ENCODE peak calls at places on chromosome 12, in seven cellular contexts. P is heart right ventricle, T is fibroblast of lung, V is lung, M is left ventricle myocardium inferior, Y is IMR-90, F is neural progenitor cell. H is an unnamed sample. For H3K27me3, the result is how much of the 10 kb centered on the place peaks cover.

GRCh38 chr12:92573104-92573503 is 129.7 kb upstream of the PLEKHG7 start:
- DNase-seq in V (no peak), M (no peak), T (no peak), P (no peak), F (no peak), Y (no peak), H (no peak)

GRCh38 chr12:106070611-106071010 is 68.1 kb downstream of the NUAK1 start:
- DNase-seq in V (no peak), F (no peak), T (no peak), Y (no peak), M (no peak), P (no peak), H (no peak)

GRCh38 chr12:93043192-93043876 is 114.2 kb upstream of the EEA1 start:
- DNase-seq in V (no peak), F (no peak), M (no peak), P (no peak), T (no peak), Y (no peak), H (no peak)

GRCh38 chr12:14774944-14775651 is 28.2 kb downstream of the WBP11 start:
- DNase-seq in T (peak), Y (peak), P (peak), V (peak), M (peak), F (peak), H (no peak)

GRCh38 chr12:10031771-10032175 is 1.3 kb downstream of the CLEC9A start:
- DNase-seq in Y (peak), P (no peak), V (no peak), M (no peak), F (no peak), T (peak), H (no peak)

GRCh38 chr12:48977290-48978281 is 536 bp upstream of the WNT1 start:
- DNase-seq in F (peak), P (peak), M (no peak), Y (peak), V (peak), T (peak), H (peak)

GRCh38 chr12:42372154-42372791 is 46.3 kb downstream of the PPHLN1 start:
- DNase-seq in F (peak), P (no peak), V (no peak), M (no peak), Y (peak), T (peak), H (peak)

GRCh38 chr12:94074970-94075695 is 73.2 kb upstream of the PLXNC1 start:
- DNase-seq in V (peak), M (peak), P (peak), F (peak), Y (peak), T (peak), H (peak)

GRCh38 chr12:120252071-120252906 is 13.2 kb downstream of the PXN start:
- DNase-seq in Y (no peak), F (no peak), T (no peak), P (no peak), V (peak), M (no peak), H (no peak)

GRCh38 chr12:113285679-113286645 is 48.9 kb downstream of the SLC8B1 start:
- DNase-seq in M (no peak), F (no peak), V (no peak), Y (no peak), P (peak), T (no peak), H (no peak)

GRCh38 chr12:544941-545635 is 85.3 kb downstream of the B4GALNT3 start:
- DNase-seq in P (no peak), M (no peak), Y (no peak), F (no peak), V (no peak), T (peak), H (no peak)

GRCh38 chr12:26293612-26294011 is 98.2 kb downstream of the SSPN start:
- DNase-seq in P (no peak), F (no peak), T (peak), V (no peak), M (no peak), Y (no peak), H (no peak)

GRCh38 chr12:40833818-40834217 is 141.6 kb downstream of the CNTN1 start:
- DNase-seq in P (no peak), T (no peak), V (no peak), Y (no peak), F (no peak), M (no peak), H (no peak)

GRCh38 chr12:9735601-9736000 is 2.7 kb upstream of the CLECL1 start:
- DNase-seq in M (no peak), Y (no peak), V (no peak), P (no peak), T (no peak), F (no peak), H (no peak)

GRCh38 chr12:8709124-8709830 is 11.5 kb downstream of the RIMKLB start:
- DNase-seq in Y (no peak), V (no peak), F (no peak), M (no peak), T (no peak), P (peak), H (no peak)

GRCh38 chr12:121513464-121514183 is 67.2 kb downstream of the KDM2B start:
- DNase-seq in V (peak), F (peak), T (no peak), Y (no peak), P (no peak), M (no peak), H (peak)

GRCh38 chr12:65946419-65946818 is 122.1 kb downstream of the HMGA2 start:
- DNase-seq in T (no peak), M (no peak), Y (no peak), P (no peak), V (no peak), F (no peak), H (no peak)

GRCh38 chr12:106360400-106360994 is 2.9 kb downstream of the POLR3B start:
- DNase-seq in V (no peak), Y (no peak), M (no peak), T (no peak), P (no peak), F (no peak), H (no peak)

GRCh38 chr12:89919241-89919906 is 210.7 kb upstream of the ATP2B1 start:
- DNase-seq in T (no peak), Y (no peak), M (no peak), P (no peak), V (no peak), F (no peak), H (no peak)

GRCh38 chr12:79069009-79069408 is 204.4 kb downstream of the SYT1 start:
- DNase-seq in M (no peak), F (no peak), V (no peak), P (no peak), T (no peak), Y (no peak), H (no peak)

GRCh38 chr12:15220451-15220850 is 766 bp downstream of the RERG start:
- DNase-seq in M (no peak), T (no peak), Y (no peak), F (no peak), V (no peak), P (no peak), H (no peak)

GRCh38 chr12:72271401-72271740 is 799 bp upstream of the TRHDE start:
- DNase-seq in M (no peak), Y (peak), V (no peak), F (peak), T (peak), P (no peak), H (peak)

GRCh38 chr12:123427036-123427769 is 9.3 kb downstream of the RILPL2 start:
- DNase-seq in V (no peak), T (no peak), P (no peak), M (no peak), F (no peak), Y (no peak), H (no peak)

GRCh38 chr12:122085006-122085405 is 6.5 kb downstream of the MLXIP start:
- DNase-seq in P (no peak), T (no peak), Y (no peak), M (no peak), F (peak), V (no peak), H (peak)

GRCh38 chr12:30598889-30599288 is 96.8 kb downstream of the IPO8 start:
- DNase-seq in T (peak), P (no peak), V (no peak), Y (no peak), M (no peak), F (no peak), H (no peak)

GRCh38 chr12:16636435-16637055 is 30.6 kb upstream of the LMO3 start:
- DNase-seq in P (no peak), Y (no peak), T (no peak), M (no peak), F (no peak), V (no peak), H (no peak)

GRCh38 chr12:13135336-13136178 is 32.1 kb upstream of the GSG1 start:
- DNase-seq in Y (peak), P (no peak), F (no peak), T (peak), M (no peak), V (peak), H (no peak)

GRCh38 chr12:10069099-10069498 is 29.7 kb downstream of the CLEC1A start:
- DNase-seq in F (no peak), V (no peak), P (no peak), M (no peak), T (peak), Y (peak), H (no peak)

GRCh38 chr12:92987846-92988621 is 58.9 kb upstream of the EEA1 start:
- DNase-seq in P (peak), Y (no peak), M (peak), T (no peak), F (peak), V (peak), H (no peak)

GRCh38 chr12:4271433-4272013 is 2.0 kb upstream of the CCND2 start:
- DNase-seq in F (peak), T (no peak), M (no peak), P (no peak), Y (no peak), V (no peak), H (no peak)

GRCh38 chr12:64389154-64389553 is 1.4 kb downstream of the C12orf56 start:
- DNase-seq in Y (no peak), F (no peak), P (no peak), V (no peak), T (no peak), M (no peak), H (no peak)

GRCh38 chr12:71461787-71462328 is 22.3 kb downstream of the LGR5 start:
- DNase-seq in F (no peak), V (no peak), M (no peak), T (no peak), P (no peak), Y (no peak), H (no peak)

GRCh38 chr12:109535231-109535862 is 38.0 kb downstream of the MMAB start:
- DNase-seq in F (no peak), Y (no peak), M (no peak), V (no peak), T (no peak), P (no peak), H (no peak)

GRCh38 chr12:57006809-57007475 is 596 bp upstream of the ZBTB39 start:
- DNase-seq in V (no peak), M (no peak), P (no peak), T (no peak), F (no peak), Y (no peak), H (no peak)

GRCh38 chr12:85784096-85784720 is 52.0 kb downstream of the RASSF9 start:
- DNase-seq in M (no peak), T (peak), V (no peak), F (no peak), P (no peak), Y (no peak), H (no peak)

GRCh38 chr12:52821826-52822660 is 8.1 kb upstream of the KRT4 start:
- DNase-seq in T (no peak), M (no peak), F (no peak), V (no peak), P (no peak), Y (no peak), H (no peak)

DNA sequence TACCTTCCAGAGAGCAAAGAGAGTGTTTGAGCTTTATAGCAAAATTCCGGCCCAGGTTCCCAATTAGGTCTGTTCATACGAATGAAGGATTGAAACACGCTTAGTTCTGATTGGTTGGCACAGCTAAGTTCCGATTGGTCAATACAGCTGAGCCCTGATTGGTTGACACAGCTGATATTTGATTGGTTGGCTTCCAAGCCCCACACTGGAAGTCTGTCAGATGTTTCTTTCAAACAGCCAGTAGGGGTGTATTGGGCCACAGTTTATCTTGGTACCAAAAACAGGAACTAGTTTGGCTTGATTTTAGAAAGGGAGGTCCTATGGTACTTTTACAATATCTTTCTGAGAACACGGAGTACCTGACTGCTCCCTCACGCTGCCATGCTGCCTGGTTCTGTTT is 93.4 kb downstream of the CAND1 start:
- DNase-seq in V (no peak), M (no peak), T (no peak), P (no peak), Y (no peak), F (no peak), H (no peak)
- H3K27me3 ChIP-seq in V (under half), M (under half), T (under half), P (under half), Y (under half), F (under half), H (under half)

DNA sequence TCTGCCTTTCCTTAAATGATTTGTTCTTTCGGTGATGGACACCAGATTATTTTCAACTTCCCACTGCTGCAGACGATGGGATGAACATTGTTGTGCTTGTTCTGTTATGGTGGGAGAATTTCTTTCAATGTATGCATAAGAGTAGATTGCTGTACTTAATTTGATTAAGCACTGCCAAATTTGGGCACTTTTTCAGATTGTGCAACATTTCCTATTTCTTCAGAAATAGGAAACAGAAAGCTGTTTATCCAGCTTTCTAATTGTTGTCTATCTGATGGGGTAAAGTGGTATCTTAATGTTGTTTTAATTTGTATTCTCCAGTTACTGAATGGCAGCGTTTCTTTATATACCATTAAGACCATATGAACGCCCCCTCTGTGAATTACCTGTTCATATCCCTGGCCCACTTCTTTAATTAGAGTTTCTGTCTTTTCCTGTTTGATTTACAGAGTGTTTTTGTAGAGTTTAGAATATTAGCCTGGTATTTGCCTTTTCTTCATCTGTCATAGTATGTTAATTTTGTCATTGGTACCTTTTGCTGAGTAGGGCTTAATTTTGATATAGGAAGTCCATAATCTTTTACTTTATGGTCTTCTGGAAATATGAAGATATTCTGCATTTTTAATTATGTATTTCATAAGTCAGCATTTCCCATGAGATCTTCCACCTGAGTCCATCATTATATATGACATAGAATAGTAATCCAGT is 59.6 kb downstream of the DIP2B start:
- DNase-seq in Y (no peak), F (no peak), V (no peak), M (no peak), T (no peak), P (no peak), H (no peak)
- H3K27ac ChIP-seq in Y (no peak), F (no peak), V (no peak), M (no peak), T (no peak), P (no peak), H (no peak)

GRCh38 chr12:96378319-96378718 is 21.9 kb downstream of the CDK17 start:
- DNase-seq in Y (no peak), P (no peak), M (no peak), V (no peak), F (no peak), T (no peak), H (no peak)

GRCh38 chr12:96387981-96388380 is 12.3 kb downstream of the CDK17 start:
- DNase-seq in P (no peak), V (no peak), T (no peak), Y (no peak), M (no peak), F (no peak), H (no peak)

GRCh38 chr12:96386794-96387193 is 13.4 kb downstream of the CDK17 start:
- DNase-seq in V (no peak), M (no peak), T (no peak), P (no peak), F (no peak), Y (no peak), H (no peak)

GRCh38 chr12:96383991-96384390 is 16.2 kb downstream of the CDK17 start:
- DNase-seq in F (no peak), T (peak), M (no peak), Y (no peak), V (no peak), P (no peak), H (no peak)

DNA sequence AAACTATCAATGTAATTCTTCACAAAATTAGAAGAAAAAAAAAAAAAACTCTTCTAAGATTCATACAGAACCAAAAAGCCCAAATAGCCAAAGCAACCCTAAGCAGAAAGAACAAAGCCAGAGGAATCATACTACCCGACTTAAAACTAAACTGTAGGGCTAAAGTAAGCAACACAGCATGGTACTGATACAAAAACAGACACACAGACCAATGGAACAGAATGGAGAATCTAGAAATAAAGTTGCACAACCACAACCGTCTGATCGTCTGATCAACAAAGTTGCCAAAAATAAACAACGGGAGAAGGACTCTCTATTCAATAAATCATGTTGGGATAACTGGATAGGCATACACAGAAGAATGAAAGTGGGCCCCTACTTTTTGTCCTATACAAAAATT is 16.9 kb downstream of the CDK17 start:
- DNase-seq in V (no peak), F (no peak), Y (no peak), M (no peak), P (no peak), T (no peak), H (no peak)
- H3K4me3 ChIP-seq in V (no peak), F (no peak), Y (no peak), M (no peak), P (no peak), T (no peak), H (no peak)

GRCh38 chr12:76041406-76041805 is 9.8 kb upstream of the PHLDA1 start:
- DNase-seq in P (no peak), M (no peak), F (no peak), V (no peak), Y (no peak), T (no peak), H (no peak)

GRCh38 chr12:76038176-76038575 is 6.6 kb upstream of the PHLDA1 start:
- DNase-seq in Y (no peak), F (no peak), T (no peak), V (no peak), P (no peak), M (no peak), H (no peak)

GRCh38 chr12:76042147-76042546 is 10.6 kb upstream of the PHLDA1 start:
- DNase-seq in T (no peak), P (no peak), M (no peak), V (no peak), F (no peak), Y (peak), H (no peak)

GRCh38 chr12:76043377-76043776 is 11.8 kb upstream of the PHLDA1 start:
- DNase-seq in Y (no peak), M (no peak), F (no peak), V (no peak), P (no peak), T (no peak), H (no peak)

DNA sequence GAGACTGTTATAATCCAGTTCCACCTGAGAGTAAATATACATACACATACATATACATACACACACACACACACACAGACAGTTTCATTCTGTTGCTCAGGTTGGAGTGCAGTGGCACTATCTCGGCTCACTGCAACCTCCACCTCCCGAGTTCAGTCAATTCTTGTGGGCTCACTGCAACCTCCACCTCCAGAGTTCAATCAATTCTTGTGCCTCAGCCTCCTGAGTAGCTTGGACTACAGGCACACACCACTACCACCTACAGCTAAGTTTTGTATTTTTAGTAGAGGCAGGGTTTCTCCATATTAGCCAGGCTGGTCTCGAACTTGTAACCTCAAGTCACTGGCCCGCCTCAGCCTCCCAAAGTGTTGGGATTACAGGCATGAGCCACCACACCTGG is 8.9 kb upstream of the PHLDA1 start:
- DNase-seq in V (no peak), M (no peak), F (no peak), P (no peak), Y (no peak), T (no peak), H (no peak)
- H3K27me3 ChIP-seq in V (under half), M (under half), F (under half), P (under half), Y (under half), T (under half), H (under half)

H was measured in WERI-Rb-1.